ENCODE peak calls at places on chromosomes 13 and 19, in four cellular contexts. I, T, N and M are unnamed samples.

GRCh38 chr13:75415720-75416119 is 66.2 kb downstream of the TBC1D4 start:
- DNase-seq in I (peak; percentile 95), T (no peak), N (no peak), M (no peak)

GRCh38 chr13:103289661-103290060 is 223.4 kb upstream of the SLC10A2 start:
- DNase-seq in I (no peak), T (no peak), N (no peak), M (no peak)

GRCh38 chr13:23510544-23510916 is 59.7 kb upstream of the TNFRSF19 start:
- DNase-seq in I (peak; percentile 80), T (no peak), N (no peak), M (no peak)

GRCh38 chr19:53808710-53809125 is 15.4 kb downstream of the NLRP12 start:
- DNase-seq in I (peak; percentile 62), T (no peak), N (no peak), M (no peak)

GRCh38 chr13:109743706-109744453 is 42.5 kb downstream of the IRS2 start:
- DNase-seq in I (peak; percentile 63), T (peak; percentile 36), N (no peak), M (peak; percentile 89)

GRCh38 chr19:34432797-34433196 is 4.6 kb downstream of the UBA2 start:
- DNase-seq in I (peak; percentile 71), T (no peak), N (no peak), M (no peak)

GRCh38 chr19:45947926-45948325 is 25.7 kb downstream of the NOVA2 start:
- DNase-seq in I (peak; percentile 32), T (no peak), N (no peak), M (no peak)

GRCh38 chr13:97978661-97979450 is 25.4 kb downstream of the IPO5 start:
- DNase-seq in I (peak; percentile 27), T (no peak), N (no peak), M (no peak)

GRCh38 chr13:76350399-76350798 is 535.8 kb downstream of the KCTD12 start:
- DNase-seq in I (no peak), T (no peak), N (no peak), M (no peak)

GRCh38 chr19:57778358-57778757 is 8.9 kb downstream of the ZNF586 start:
- DNase-seq in I (no peak), T (no peak), N (no peak), M (no peak)

GRCh38 chr19:45800009-45800553 is 7.4 kb upstream of the DMWD start:
- DNase-seq in I (peak; percentile 62), T (no peak), N (no peak), M (no peak)

GRCh38 chr13:113151745-113152707 is 6.4 kb upstream of the PROZ start:
- DNase-seq in I (peak; percentile 79), T (peak; percentile 63), N (no peak), M (no peak)

GRCh38 chr19:48870048-48870447 is 1.6 kb upstream of the PLEKHA4 start:
- DNase-seq in I (no peak), T (no peak), N (no peak), M (no peak)

GRCh38 chr19:3125900-3126524 is 9.8 kb upstream of the GNA15 start:
- DNase-seq in I (peak; percentile 37), T (no peak), N (peak; percentile 56), M (no peak)

GRCh38 chr19:48452656-48453480 is 2.5 kb upstream of the KCNJ14 start:
- DNase-seq in I (no peak), T (no peak), N (no peak), M (no peak)

GRCh38 chr13:37040789-37041188 is 18.7 kb downstream of the SUPT20H start:
- DNase-seq in I (no peak), T (no peak), N (no peak), M (no peak)

GRCh38 chr13:69092615-69093322 is 1014.9 kb upstream of the ATXN8OS start:
- DNase-seq in I (no peak), T (no peak), N (no peak), M (no peak)

GRCh38 chr13:54379461-54379860 is 1350.8 kb downstream of the OLFM4 start:
- DNase-seq in I (no peak), T (no peak), N (no peak), M (no peak)

GRCh38 chr19:9171393-9171991 is 7.3 kb upstream of the OR7D2 start:
- DNase-seq in I (no peak), T (no peak), N (no peak), M (no peak)

GRCh38 chr19:46629546-46630025 is 4.7 kb upstream of the PTGIR start:
- DNase-seq in I (no peak), T (no peak), N (no peak), M (no peak)

GRCh38 chr19:39083983-39084731 is at the start of gene ACP7:
- DNase-seq in I (no peak), T (no peak), N (no peak), M (no peak)